ENCODE peak calls at places on chromosome 16, in seven cellular contexts. X, L, I, S, O, T and P are unnamed samples.

GRCh38 chr16:886084-886543 is 84.7 kb downstream of the LMF1 start:
- DNase-seq in O (no peak), L (no peak), I (no peak), X (no peak), S (no peak), T (no peak), P (no peak)

GRCh38 chr16:79169239-79169638 is 431.3 kb downstream of the MAF start:
- DNase-seq in O (no peak), L (no peak), X (no peak), T (no peak), I (no peak), S (no peak), P (no peak)

GRCh38 chr16:48113471-48113870 is 42.3 kb downstream of the ABCC12 start:
- DNase-seq in I (no peak), O (no peak), X (no peak), T (no peak), S (no peak), L (no peak), P (no peak)

GRCh38 chr16:84380405-84380804 is 12.1 kb downstream of the ATP2C2 start:
- DNase-seq in I (no peak), L (no peak), O (no peak), S (no peak), T (no peak), X (no peak), P (no peak)

GRCh38 chr16:21950782-21951521 is 2.2 kb upstream of the UQCRC2 start:
- DNase-seq in T (no peak), X (no peak), O (no peak), L (peak), I (no peak), S (no peak), P (peak)

GRCh38 chr16:87238371-87238715 is 78.8 kb downstream of the C16orf95 start:
- DNase-seq in S (no peak), O (no peak), I (no peak), T (no peak), L (no peak), X (no peak), P (no peak)

GRCh38 chr16:59320657-59321056 is 586.5 kb upstream of the GOT2 start:
- DNase-seq in O (no peak), I (no peak), X (no peak), T (no peak), L (no peak), S (no peak), P (no peak)

GRCh38 chr16:20614201-20615141 is 38.3 kb upstream of the ACSM2B start:
- DNase-seq in I (no peak), T (peak), O (no peak), X (peak), L (no peak), S (no peak), P (no peak)

GRCh38 chr16:23072084-23072599 is 77.1 kb downstream of the USP31 start:
- DNase-seq in L (no peak), O (no peak), I (no peak), T (no peak), S (no peak), X (no peak), P (peak)

GRCh38 chr16:72894291-72895151 is 153.4 kb downstream of the ZFHX3 start:
- DNase-seq in S (no peak), L (no peak), O (no peak), X (peak), T (no peak), I (no peak), P (no peak)

GRCh38 chr16:83994703-83995102 is 26.7 kb downstream of the NECAB2 start:
- DNase-seq in X (no peak), S (no peak), T (no peak), O (no peak), I (no peak), L (no peak), P (no peak)

GRCh38 chr16:58465817-58466216 is 34.1 kb upstream of the NDRG4 start:
- DNase-seq in T (no peak), I (no peak), O (no peak), S (no peak), L (no peak), X (no peak), P (no peak)

GRCh38 chr16:76932541-76933211 is 258.3 kb upstream of the MON1B start:
- DNase-seq in X (no peak), O (no peak), L (no peak), I (no peak), S (no peak), T (no peak), P (no peak)

GRCh38 chr16:46882304-46882939 is 1.7 kb upstream of the GPT2 start:
- DNase-seq in O (no peak), L (no peak), S (no peak), X (no peak), I (no peak), T (no peak), P (no peak)

GRCh38 chr16:85254051-85254450 is 141.8 kb upstream of the CIBAR2 start:
- DNase-seq in L (no peak), O (no peak), S (no peak), X (no peak), I (no peak), T (no peak), P (no peak)